ENCODE peak calls at places on chromosomes 3 and 15, in nine cellular contexts. W is IMR-90, Q is MM.1S, K is BE2C, S is tibial artery, G is fibroblast of lung, B is neural progenitor cell, V is Panc1, I is mammary epithelial cell. D is an unnamed sample.

GRCh38 chr3:116281313-116282143 is 163.8 kb downstream of the LSAMP start:
- DNase-seq in W (no peak), Q (no peak), K (no peak), S (no peak), G (no peak), B (no peak), V (no peak), I (no peak), D (no peak)

GRCh38 chr3:98994128-98994762 is 92.8 kb upstream of the DCBLD2 start:
- DNase-seq in W (peak; percentile 81), Q (no peak), K (no peak), S (no peak), G (peak; percentile 67), B (peak; percentile 46), V (no peak), I (peak; percentile 39), D (no peak)

GRCh38 chr3:191094057-191094456 is 105.0 kb upstream of the OSTN start:
- DNase-seq in W (peak; percentile 89), Q (no peak), K (no peak), S (no peak), G (peak; percentile 69), B (no peak), V (peak; percentile 24), I (peak; percentile 81), D (no peak)

GRCh38 chr3:24237971-24238767 is 256.5 kb downstream of the THRB start:
- DNase-seq in W (peak; percentile 89), Q (peak; percentile 71), K (peak; percentile 40), S (no peak), G (peak; percentile 96), B (peak; percentile 80), V (peak; percentile 67), I (peak; percentile 89), D (no peak)

GRCh38 chr3:50270422-50270831 is 1.5 kb downstream of the SEMA3B start:
- DNase-seq in W (peak; percentile 37), Q (no peak), K (no peak), S (no peak), G (peak; percentile 31), B (no peak), V (no peak), I (peak; percentile 40), D (no peak)

GRCh38 chr3:11601446-11602241 is 42.1 kb downstream of the VGLL4 start:
- DNase-seq in W (peak; percentile 39), Q (no peak), K (no peak), S (peak; percentile 71), G (peak; percentile 74), B (no peak), V (no peak), I (no peak), D (no peak)

GRCh38 chr15:26298666-26299065 is 435.5 kb upstream of the ATP10A start:
- DNase-seq in W (no peak), Q (no peak), K (no peak), S (no peak), G (no peak), B (no peak), V (no peak), I (no peak), D (no peak)

GRCh38 chr3:139934557-139935070 is 371 bp upstream of the CLSTN2 start:
- DNase-seq in W (no peak), Q (no peak), K (peak; percentile 90), S (peak; percentile 46), G (peak; percentile 57), B (peak; percentile 85), V (no peak), I (peak; percentile 14), D (peak; percentile 27)

GRCh38 chr15:64697911-64698369 is 77.4 kb downstream of the RBPMS2 start:
- DNase-seq in W (peak; percentile 36), Q (no peak), K (no peak), S (no peak), G (peak; percentile 41), B (no peak), V (no peak), I (peak; percentile 80), D (no peak)

GRCh38 chr3:181568248-181568647 is 143.5 kb upstream of the SOX2 start:
- DNase-seq in W (no peak), Q (no peak), K (no peak), S (no peak), G (peak; percentile 65), B (no peak), V (no peak), I (peak; percentile 74), D (no peak)

GRCh38 chr15:45387379-45388007 is 9.1 kb upstream of the GATM start:
- DNase-seq in W (no peak), Q (no peak), K (no peak), S (no peak), G (no peak), B (no peak), V (no peak), I (peak; percentile 32), D (no peak)

GRCh38 chr3:113516115-113516505 is 1.2 kb upstream of the SPICE1 start:
- DNase-seq in W (no peak), Q (no peak), K (peak; percentile 10), S (no peak), G (no peak), B (peak; percentile 9), V (no peak), I (no peak), D (peak; percentile 31)

GRCh38 chr3:48222616-48223513 is at the start of gene CAMP:
- DNase-seq in W (peak; percentile 30), Q (no peak), K (peak; percentile 70), S (peak; percentile 76), G (peak; percentile 27), B (no peak), V (no peak), I (peak; percentile 94), D (peak; percentile 75)

GRCh38 chr3:33490641-33491241 is 50.5 kb upstream of the UBP1 start:
- DNase-seq in W (no peak), Q (no peak), K (no peak), S (no peak), G (no peak), B (no peak), V (no peak), I (no peak), D (no peak)
- H3K4me1 ChIP-seq in W (no peaks in the 10 kb centered on the region), Q (no peaks in the 10 kb centered on the region), K (no peaks in the 10 kb centered on the region), S (no peaks in the 10 kb centered on the region), G (no peaks in the 10 kb centered on the region), B (no peaks in the 10 kb centered on the region), V (no peaks in the 10 kb centered on the region), I (no peaks in the 10 kb centered on the region), D (no peaks in the 10 kb centered on the region)

DNA sequence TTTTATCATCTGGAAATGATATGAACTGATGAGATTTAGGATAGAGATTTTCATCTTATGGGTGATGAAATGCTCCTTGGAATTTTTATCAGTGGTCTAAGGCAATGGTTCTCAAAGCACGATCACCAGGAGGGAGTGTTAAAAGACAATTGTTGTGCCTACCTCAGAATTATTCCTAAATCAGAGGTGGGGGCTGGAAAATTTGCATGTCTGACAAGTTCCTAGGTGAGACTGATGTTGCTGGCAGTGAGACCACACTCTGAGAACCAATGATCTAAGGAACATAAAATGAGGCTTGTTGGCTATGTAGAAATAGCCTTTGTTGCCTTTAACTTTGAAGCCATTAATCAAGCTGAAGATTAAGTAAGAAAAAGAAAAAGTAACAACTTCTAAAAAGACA is 416.6 kb upstream of the AZI2 start:
- DNase-seq in W (no peak), Q (no peak), K (no peak), S (no peak), G (no peak), B (no peak), V (no peak), I (no peak), D (no peak)
- TF ChIP-seq CTCF in W (no peak), Q (no peak), K (no peak), S (no peak), G (no peak), B (no peak), V (no peak), I (no peak), D (no peak)

DNA sequence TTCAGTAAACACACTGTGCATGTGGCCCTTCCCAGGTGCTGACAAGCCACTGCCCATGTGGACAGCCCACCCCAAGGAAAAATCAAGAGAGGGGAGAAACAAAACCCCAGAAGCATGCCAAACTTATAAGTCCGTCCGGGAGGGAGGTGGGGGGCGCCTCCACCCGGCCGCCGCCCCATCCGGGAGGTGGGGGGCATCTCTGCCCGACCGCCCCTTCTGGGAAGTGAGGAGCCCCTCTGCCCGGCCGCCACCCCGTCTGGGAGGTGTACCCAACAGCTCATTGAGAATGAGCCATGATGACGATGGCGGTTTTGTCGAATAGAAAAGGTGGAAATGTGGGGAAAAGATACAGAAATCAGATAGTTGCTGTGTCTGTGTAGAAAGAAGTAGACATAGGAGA is 53.8 kb upstream of the C2CD4B start:
- DNase-seq in W (no peak), Q (no peak), K (no peak), S (no peak), G (no peak), B (no peak), V (no peak), I (no peak), D (no peak)
- H3K9me3 ChIP-seq in W (peaks cover 5% of the 10 kb centered on the region), Q (no peaks in the 10 kb centered on the region), K (no peaks in the 10 kb centered on the region), S (no peaks in the 10 kb centered on the region), G (no peaks in the 10 kb centered on the region), B (peaks cover 11% of the 10 kb centered on the region), V (no peaks in the 10 kb centered on the region), I (peaks cover 14% of the 10 kb centered on the region), D (peaks cover 24% of the 10 kb centered on the region)

DNA sequence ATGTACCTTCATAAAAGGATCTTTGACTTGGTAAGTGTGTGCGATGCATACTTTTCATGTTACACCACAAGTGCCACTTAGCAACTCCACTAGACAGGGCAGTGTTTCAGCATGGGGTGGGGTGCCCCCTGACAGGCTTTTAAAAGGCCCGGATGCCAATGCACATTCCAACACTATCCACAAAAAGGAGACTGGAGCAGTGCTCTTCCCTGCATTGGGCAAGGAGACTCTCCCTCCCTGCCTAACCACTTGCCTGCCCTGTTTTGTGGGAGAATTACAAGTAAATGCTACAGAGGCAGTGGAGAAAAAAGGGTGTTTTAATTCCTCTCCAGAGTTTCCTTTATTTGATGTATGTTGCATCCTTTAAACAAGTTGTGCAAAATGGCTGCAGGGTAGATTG is 1.7 kb upstream of the RARB start:
- DNase-seq in W (no peak), Q (no peak), K (no peak), S (no peak), G (peak; percentile 72), B (peak; percentile 53), V (no peak), I (peak; percentile 55), D (no peak)
- H3K4me1 ChIP-seq in W (no peaks in the 10 kb centered on the region), Q (no peaks in the 10 kb centered on the region), K (no peaks in the 10 kb centered on the region), S (no peaks in the 10 kb centered on the region), G (peaks cover 3% of the 10 kb centered on the region), B (peaks cover 51% of the 10 kb centered on the region), V (no peaks in the 10 kb centered on the region), I (peaks cover 33% of the 10 kb centered on the region), D (no peaks in the 10 kb centered on the region)

GRCh38 chr15:89864958-89865739 is 28.6 kb downstream of the AP3S2 start:
- DNase-seq in W (no peak), Q (no peak), K (no peak), S (no peak), G (no peak), B (no peak), V (no peak), I (no peak), D (no peak)
- TF ChIP-seq CTCF in W (no peak), Q (no peak), K (no peak), S (no peak), G (no peak), B (no peak), V (peak; percentile 29), I (no peak), D (no peak)

D was measured in mucosa of descending colon.